ENCODE peak calls at places on chromosomes 12 and 14, in nine cellular contexts. One of them, this sample, is unnamed.

GRCh38 chr12:45789025-45789424 is 59.5 kb downstream of the ARID2 start:
- DNase-seq in EL: peak
- DNase-seq in H9: no peak
- DNase-seq in psoas muscle: no peak
- DNase-seq in HTR-8/SVneo: no peak
- DNase-seq in activated T-cell treated with anti-CD3 and anti-CD28 coated beads for 1 hour: no peak
- DNase-seq in Caki2: no peak
- DNase-seq in IMR-90: peak
- DNase-seq in stimulated activated CD8-positive, alpha-beta memory T cell treated with anti-CD3 and anti-CD28 coated beads, Interleukin-7, amount 100 ng/mL, for 1 hour: no peak
- DNase-seq in this sample: no peak

GRCh38 chr12:122975790-122976647 is 975 bp downstream of the OGFOD2 start:
- DNase-seq in HTR-8/SVneo: no peak
- DNase-seq in activated T-cell treated with anti-CD3 and anti-CD28 coated beads for 1 hour: no peak
- DNase-seq in H9: no peak
- DNase-seq in Caki2: peak
- DNase-seq in IMR-90: no peak
- DNase-seq in EL: no peak
- DNase-seq in psoas muscle: no peak
- DNase-seq in stimulated activated CD8-positive, alpha-beta memory T cell treated with anti-CD3 and anti-CD28 coated beads, Interleukin-7, amount 100 ng/mL, for 1 hour: no peak
- DNase-seq in this sample: no peak

GRCh38 chr14:102957222-102957621 is 34.8 kb downstream of the AMN start:
- DNase-seq in IMR-90: peak
- DNase-seq in activated T-cell treated with anti-CD3 and anti-CD28 coated beads for 1 hour: no peak
- DNase-seq in psoas muscle: no peak
- DNase-seq in EL: no peak
- DNase-seq in stimulated activated CD8-positive, alpha-beta memory T cell treated with anti-CD3 and anti-CD28 coated beads, Interleukin-7, amount 100 ng/mL, for 1 hour: no peak
- DNase-seq in HTR-8/SVneo: no peak
- DNase-seq in Caki2: no peak
- DNase-seq in H9: no peak
- DNase-seq in this sample: no peak

GRCh38 chr12:49984960-49985359 is 12.2 kb downstream of the AQP6 start:
- DNase-seq in HTR-8/SVneo: no peak
- DNase-seq in stimulated activated CD8-positive, alpha-beta memory T cell treated with anti-CD3 and anti-CD28 coated beads, Interleukin-7, amount 100 ng/mL, for 1 hour: no peak
- DNase-seq in activated T-cell treated with anti-CD3 and anti-CD28 coated beads for 1 hour: no peak
- DNase-seq in Caki2: no peak
- DNase-seq in H9: no peak
- DNase-seq in IMR-90: no peak
- DNase-seq in psoas muscle: no peak
- DNase-seq in EL: no peak
- DNase-seq in this sample: no peak

GRCh38 chr12:111405149-111405855 is 421 bp upstream of the SH2B3 start:
- DNase-seq in stimulated activated CD8-positive, alpha-beta memory T cell treated with anti-CD3 and anti-CD28 coated beads, Interleukin-7, amount 100 ng/mL, for 1 hour: peak
- DNase-seq in EL: peak
- DNase-seq in H9: peak
- DNase-seq in IMR-90: peak
- DNase-seq in psoas muscle: peak
- DNase-seq in HTR-8/SVneo: peak
- DNase-seq in Caki2: peak
- DNase-seq in activated T-cell treated with anti-CD3 and anti-CD28 coated beads for 1 hour: peak
- DNase-seq in this sample: peak

GRCh38 chr14:33836203-33836894 is 114.5 kb downstream of the EGLN3 start:
- DNase-seq in stimulated activated CD8-positive, alpha-beta memory T cell treated with anti-CD3 and anti-CD28 coated beads, Interleukin-7, amount 100 ng/mL, for 1 hour: no peak
- DNase-seq in IMR-90: no peak
- DNase-seq in Caki2: no peak
- DNase-seq in EL: no peak
- DNase-seq in psoas muscle: no peak
- DNase-seq in HTR-8/SVneo: no peak
- DNase-seq in activated T-cell treated with anti-CD3 and anti-CD28 coated beads for 1 hour: no peak
- DNase-seq in H9: no peak
- DNase-seq in this sample: peak

GRCh38 chr12:117189725-117190209 is 503 bp downstream of the FBXO21 start:
- DNase-seq in Caki2: peak
- DNase-seq in psoas muscle: peak
- DNase-seq in EL: peak
- DNase-seq in H9: no peak
- DNase-seq in stimulated activated CD8-positive, alpha-beta memory T cell treated with anti-CD3 and anti-CD28 coated beads, Interleukin-7, amount 100 ng/mL, for 1 hour: peak
- DNase-seq in HTR-8/SVneo: peak
- DNase-seq in IMR-90: peak
- DNase-seq in activated T-cell treated with anti-CD3 and anti-CD28 coated beads for 1 hour: peak
- DNase-seq in this sample: peak

GRCh38 chr12:90090929-90091651 is 382.5 kb upstream of the ATP2B1 start:
- DNase-seq in stimulated activated CD8-positive, alpha-beta memory T cell treated with anti-CD3 and anti-CD28 coated beads, Interleukin-7, amount 100 ng/mL, for 1 hour: no peak
- DNase-seq in IMR-90: peak
- DNase-seq in Caki2: peak
- DNase-seq in psoas muscle: peak
- DNase-seq in EL: peak
- DNase-seq in activated T-cell treated with anti-CD3 and anti-CD28 coated beads for 1 hour: no peak
- DNase-seq in H9: no peak
- DNase-seq in HTR-8/SVneo: peak
- DNase-seq in this sample: no peak

GRCh38 chr14:54738009-54738408 is 164.6 kb downstream of the GCH1 start:
- DNase-seq in stimulated activated CD8-positive, alpha-beta memory T cell treated with anti-CD3 and anti-CD28 coated beads, Interleukin-7, amount 100 ng/mL, for 1 hour: no peak
- DNase-seq in IMR-90: no peak
- DNase-seq in HTR-8/SVneo: no peak
- DNase-seq in H9: no peak
- DNase-seq in activated T-cell treated with anti-CD3 and anti-CD28 coated beads for 1 hour: no peak
- DNase-seq in Caki2: no peak
- DNase-seq in EL: peak
- DNase-seq in psoas muscle: peak
- DNase-seq in this sample: no peak

GRCh38 chr12:107649615-107650014 is 36.0 kb upstream of the PWP1 start:
- DNase-seq in H9: no peak
- DNase-seq in IMR-90: no peak
- DNase-seq in HTR-8/SVneo: no peak
- DNase-seq in activated T-cell treated with anti-CD3 and anti-CD28 coated beads for 1 hour: no peak
- DNase-seq in EL: no peak
- DNase-seq in Caki2: no peak
- DNase-seq in stimulated activated CD8-positive, alpha-beta memory T cell treated with anti-CD3 and anti-CD28 coated beads, Interleukin-7, amount 100 ng/mL, for 1 hour: no peak
- DNase-seq in psoas muscle: no peak
- DNase-seq in this sample: no peak

GRCh38 chr14:61911534-61911933 is 149.3 kb downstream of the SNAPC1 start:
- DNase-seq in activated T-cell treated with anti-CD3 and anti-CD28 coated beads for 1 hour: no peak
- DNase-seq in HTR-8/SVneo: no peak
- DNase-seq in H9: no peak
- DNase-seq in Caki2: no peak
- DNase-seq in IMR-90: no peak
- DNase-seq in stimulated activated CD8-positive, alpha-beta memory T cell treated with anti-CD3 and anti-CD28 coated beads, Interleukin-7, amount 100 ng/mL, for 1 hour: no peak
- DNase-seq in EL: no peak
- DNase-seq in psoas muscle: no peak
- DNase-seq in this sample: no peak

GRCh38 chr12:69330475-69331473 is 17.4 kb upstream of the LYZ start:
- DNase-seq in IMR-90: peak
- DNase-seq in HTR-8/SVneo: no peak
- DNase-seq in activated T-cell treated with anti-CD3 and anti-CD28 coated beads for 1 hour: peak
- DNase-seq in Caki2: no peak
- DNase-seq in psoas muscle: no peak
- DNase-seq in stimulated activated CD8-positive, alpha-beta memory T cell treated with anti-CD3 and anti-CD28 coated beads, Interleukin-7, amount 100 ng/mL, for 1 hour: peak
- DNase-seq in H9: peak
- DNase-seq in EL: peak
- DNase-seq in this sample: no peak

GRCh38 chr12:70994217-70994788 is 73.8 kb upstream of the PTPRR start:
- DNase-seq in psoas muscle: no peak
- DNase-seq in stimulated activated CD8-positive, alpha-beta memory T cell treated with anti-CD3 and anti-CD28 coated beads, Interleukin-7, amount 100 ng/mL, for 1 hour: no peak
- DNase-seq in H9: no peak
- DNase-seq in EL: peak
- DNase-seq in activated T-cell treated with anti-CD3 and anti-CD28 coated beads for 1 hour: no peak
- DNase-seq in HTR-8/SVneo: no peak
- DNase-seq in Caki2: peak
- DNase-seq in IMR-90: peak
- DNase-seq in this sample: no peak

GRCh38 chr12:21823581-21823980 is 49.1 kb upstream of the KCNJ8 start:
- DNase-seq in IMR-90: no peak
- DNase-seq in stimulated activated CD8-positive, alpha-beta memory T cell treated with anti-CD3 and anti-CD28 coated beads, Interleukin-7, amount 100 ng/mL, for 1 hour: no peak
- DNase-seq in H9: no peak
- DNase-seq in Caki2: no peak
- DNase-seq in psoas muscle: peak
- DNase-seq in HTR-8/SVneo: no peak
- DNase-seq in EL: no peak
- DNase-seq in activated T-cell treated with anti-CD3 and anti-CD28 coated beads for 1 hour: no peak
- DNase-seq in this sample: no peak

GRCh38 chr14:30177776-30178175 is 250.1 kb upstream of the PRKD1 start:
- DNase-seq in H9: no peak
- DNase-seq in EL: no peak
- DNase-seq in stimulated activated CD8-positive, alpha-beta memory T cell treated with anti-CD3 and anti-CD28 coated beads, Interleukin-7, amount 100 ng/mL, for 1 hour: no peak
- DNase-seq in psoas muscle: no peak
- DNase-seq in activated T-cell treated with anti-CD3 and anti-CD28 coated beads for 1 hour: no peak
- DNase-seq in Caki2: no peak
- DNase-seq in HTR-8/SVneo: no peak
- DNase-seq in IMR-90: no peak
- DNase-seq in this sample: no peak

GRCh38 chr12:16670456-16671050 is 64.6 kb upstream of the LMO3 start:
- DNase-seq in IMR-90: peak
- DNase-seq in activated T-cell treated with anti-CD3 and anti-CD28 coated beads for 1 hour: no peak
- DNase-seq in stimulated activated CD8-positive, alpha-beta memory T cell treated with anti-CD3 and anti-CD28 coated beads, Interleukin-7, amount 100 ng/mL, for 1 hour: no peak
- DNase-seq in HTR-8/SVneo: no peak
- DNase-seq in Caki2: no peak
- DNase-seq in H9: no peak
- DNase-seq in psoas muscle: no peak
- DNase-seq in EL: no peak
- DNase-seq in this sample: no peak

GRCh38 chr14:85024931-85025330 is 505.0 kb upstream of the FLRT2 start:
- DNase-seq in H9: no peak
- DNase-seq in activated T-cell treated with anti-CD3 and anti-CD28 coated beads for 1 hour: no peak
- DNase-seq in IMR-90: no peak
- DNase-seq in EL: peak
- DNase-seq in Caki2: no peak
- DNase-seq in psoas muscle: no peak
- DNase-seq in HTR-8/SVneo: peak
- DNase-seq in stimulated activated CD8-positive, alpha-beta memory T cell treated with anti-CD3 and anti-CD28 coated beads, Interleukin-7, amount 100 ng/mL, for 1 hour: no peak
- DNase-seq in this sample: no peak

GRCh38 chr14:55301722-55302121 is 30.5 kb downstream of the FBXO34 start:
- DNase-seq in Caki2: peak
- DNase-seq in stimulated activated CD8-positive, alpha-beta memory T cell treated with anti-CD3 and anti-CD28 coated beads, Interleukin-7, amount 100 ng/mL, for 1 hour: no peak
- DNase-seq in activated T-cell treated with anti-CD3 and anti-CD28 coated beads for 1 hour: no peak
- DNase-seq in HTR-8/SVneo: peak
- DNase-seq in IMR-90: peak
- DNase-seq in psoas muscle: no peak
- DNase-seq in EL: peak
- DNase-seq in H9: no peak
- DNase-seq in this sample: no peak

GRCh38 chr12:120261951-120262851 is 3.3 kb downstream of the PXN start:
- DNase-seq in EL: peak
- DNase-seq in HTR-8/SVneo: peak
- DNase-seq in stimulated activated CD8-positive, alpha-beta memory T cell treated with anti-CD3 and anti-CD28 coated beads, Interleukin-7, amount 100 ng/mL, for 1 hour: no peak
- DNase-seq in IMR-90: no peak
- DNase-seq in H9: no peak
- DNase-seq in activated T-cell treated with anti-CD3 and anti-CD28 coated beads for 1 hour: no peak
- DNase-seq in Caki2: peak
- DNase-seq in psoas muscle: no peak
- DNase-seq in this sample: no peak

GRCh38 chr14:94100847-94101246 is 9.7 kb upstream of the IFI27 start:
- DNase-seq in HTR-8/SVneo: peak
- DNase-seq in activated T-cell treated with anti-CD3 and anti-CD28 coated beads for 1 hour: no peak
- DNase-seq in psoas muscle: no peak
- DNase-seq in H9: no peak
- DNase-seq in stimulated activated CD8-positive, alpha-beta memory T cell treated with anti-CD3 and anti-CD28 coated beads, Interleukin-7, amount 100 ng/mL, for 1 hour: no peak
- DNase-seq in IMR-90: peak
- DNase-seq in EL: peak
- DNase-seq in Caki2: peak
- DNase-seq in this sample: no peak

GRCh38 chr12:81416571-81416970 is 338.7 kb downstream of the ACSS3 start:
- DNase-seq in HTR-8/SVneo: no peak
- DNase-seq in Caki2: no peak
- DNase-seq in EL: no peak
- DNase-seq in IMR-90: no peak
- DNase-seq in activated T-cell treated with anti-CD3 and anti-CD28 coated beads for 1 hour: no peak
- DNase-seq in stimulated activated CD8-positive, alpha-beta memory T cell treated with anti-CD3 and anti-CD28 coated beads, Interleukin-7, amount 100 ng/mL, for 1 hour: no peak
- DNase-seq in psoas muscle: no peak
- DNase-seq in H9: no peak
- DNase-seq in this sample: no peak

GRCh38 chr12:100668939-100669536 is 95.6 kb downstream of the GAS2L3 start:
- DNase-seq in HTR-8/SVneo: peak
- DNase-seq in H9: peak
- DNase-seq in psoas muscle: peak
- DNase-seq in EL: peak
- DNase-seq in IMR-90: peak
- DNase-seq in Caki2: peak
- DNase-seq in activated T-cell treated with anti-CD3 and anti-CD28 coated beads for 1 hour: peak
- DNase-seq in stimulated activated CD8-positive, alpha-beta memory T cell treated with anti-CD3 and anti-CD28 coated beads, Interleukin-7, amount 100 ng/mL, for 1 hour: no peak
- DNase-seq in this sample: no peak

GRCh38 chr12:69916541-69917270 is 91.7 kb downstream of the MYRFL start:
- DNase-seq in stimulated activated CD8-positive, alpha-beta memory T cell treated with anti-CD3 and anti-CD28 coated beads, Interleukin-7, amount 100 ng/mL, for 1 hour: no peak
- DNase-seq in H9: no peak
- DNase-seq in HTR-8/SVneo: no peak
- DNase-seq in EL: peak
- DNase-seq in IMR-90: no peak
- DNase-seq in psoas muscle: no peak
- DNase-seq in Caki2: no peak
- DNase-seq in activated T-cell treated with anti-CD3 and anti-CD28 coated beads for 1 hour: no peak
- DNase-seq in this sample: no peak

GRCh38 chr12:84712747-84713146 is 199.9 kb downstream of the SLC6A15 start:
- DNase-seq in H9: no peak
- DNase-seq in psoas muscle: no peak
- DNase-seq in Caki2: no peak
- DNase-seq in EL: no peak
- DNase-seq in activated T-cell treated with anti-CD3 and anti-CD28 coated beads for 1 hour: no peak
- DNase-seq in stimulated activated CD8-positive, alpha-beta memory T cell treated with anti-CD3 and anti-CD28 coated beads, Interleukin-7, amount 100 ng/mL, for 1 hour: no peak
- DNase-seq in HTR-8/SVneo: no peak
- DNase-seq in IMR-90: no peak
- DNase-seq in this sample: no peak

GRCh38 chr12:45192041-45192695 is 23.7 kb upstream of the ANO6 start:
- DNase-seq in Caki2: peak
- DNase-seq in IMR-90: peak
- DNase-seq in H9: no peak
- DNase-seq in EL: peak
- DNase-seq in stimulated activated CD8-positive, alpha-beta memory T cell treated with anti-CD3 and anti-CD28 coated beads, Interleukin-7, amount 100 ng/mL, for 1 hour: no peak
- DNase-seq in psoas muscle: no peak
- DNase-seq in HTR-8/SVneo: no peak
- DNase-seq in activated T-cell treated with anti-CD3 and anti-CD28 coated beads for 1 hour: no peak
- DNase-seq in this sample: no peak